ENCODE peak calls at places on chromosome 14, in eight cellular contexts. One of them, this sample, is unnamed.

GRCh38 chr14:98890556-98891340 is 381.2 kb downstream of the BCL11B start:
- DNase-seq in astrocyte of the spinal cord: no peak
- DNase-seq in tibial artery: peak
- DNase-seq in testis: peak
- DNase-seq in lower leg skin: no peak
- DNase-seq in neural progenitor cell: peak
- DNase-seq in NB4: no peak
- DNase-seq in PC-3: no peak
- DNase-seq in this sample: no peak

GRCh38 chr14:35534884-35535793 is 1.2 kb downstream of the INSM2 start:
- DNase-seq in astrocyte of the spinal cord: peak
- DNase-seq in tibial artery: peak
- DNase-seq in testis: peak
- DNase-seq in lower leg skin: peak
- DNase-seq in neural progenitor cell: peak
- DNase-seq in NB4: peak
- DNase-seq in PC-3: peak
- DNase-seq in this sample: peak

GRCh38 chr14:29348504-29348903 is 579.1 kb downstream of the PRKD1 start:
- DNase-seq in astrocyte of the spinal cord: no peak
- DNase-seq in tibial artery: no peak
- DNase-seq in testis: no peak
- DNase-seq in lower leg skin: no peak
- DNase-seq in neural progenitor cell: no peak
- DNase-seq in NB4: no peak
- DNase-seq in PC-3: peak
- DNase-seq in this sample: no peak

GRCh38 chr14:55019968-55020554 is 6.8 kb downstream of the WDHD1 start:
- DNase-seq in astrocyte of the spinal cord: no peak
- DNase-seq in tibial artery: no peak
- DNase-seq in testis: no peak
- DNase-seq in lower leg skin: no peak
- DNase-seq in neural progenitor cell: no peak
- DNase-seq in NB4: no peak
- DNase-seq in PC-3: no peak
- DNase-seq in this sample: no peak

GRCh38 chr14:85587152-85587697 is 57.3 kb downstream of the FLRT2 start:
- DNase-seq in astrocyte of the spinal cord: peak
- DNase-seq in tibial artery: no peak
- DNase-seq in testis: no peak
- DNase-seq in lower leg skin: no peak
- DNase-seq in neural progenitor cell: no peak
- DNase-seq in NB4: peak
- DNase-seq in PC-3: peak
- DNase-seq in this sample: no peak

GRCh38 chr14:59271734-59272133 is 83.3 kb downstream of the DAAM1 start:
- DNase-seq in astrocyte of the spinal cord: no peak
- DNase-seq in tibial artery: no peak
- DNase-seq in testis: no peak
- DNase-seq in lower leg skin: no peak
- DNase-seq in neural progenitor cell: no peak
- DNase-seq in NB4: no peak
- DNase-seq in PC-3: peak
- DNase-seq in this sample: no peak

GRCh38 chr14:92484132-92484823 is 29.3 kb upstream of the RIN3 start:
- DNase-seq in astrocyte of the spinal cord: no peak
- DNase-seq in tibial artery: no peak
- DNase-seq in testis: no peak
- DNase-seq in lower leg skin: no peak
- DNase-seq in neural progenitor cell: no peak
- DNase-seq in NB4: no peak
- DNase-seq in PC-3: no peak
- DNase-seq in this sample: no peak

GRCh38 chr14:60758875-60759274 is 24.3 kb downstream of the MNAT1 start:
- DNase-seq in astrocyte of the spinal cord: no peak
- DNase-seq in tibial artery: no peak
- DNase-seq in testis: no peak
- DNase-seq in lower leg skin: no peak
- DNase-seq in neural progenitor cell: no peak
- DNase-seq in NB4: peak
- DNase-seq in PC-3: no peak
- DNase-seq in this sample: no peak

GRCh38 chr14:99990268-99991170 is 74.7 kb upstream of the EVL start:
- DNase-seq in astrocyte of the spinal cord: no peak
- DNase-seq in tibial artery: no peak
- DNase-seq in testis: no peak
- DNase-seq in lower leg skin: no peak
- DNase-seq in neural progenitor cell: no peak
- DNase-seq in NB4: no peak
- DNase-seq in PC-3: no peak
- DNase-seq in this sample: no peak

GRCh38 chr14:83208346-83208745 is 1674.7 kb upstream of the SEL1L start:
- DNase-seq in astrocyte of the spinal cord: no peak
- DNase-seq in tibial artery: no peak
- DNase-seq in testis: no peak
- DNase-seq in lower leg skin: no peak
- DNase-seq in neural progenitor cell: no peak
- DNase-seq in NB4: no peak
- DNase-seq in PC-3: no peak
- DNase-seq in this sample: no peak

GRCh38 chr14:99534863-99535262 is 53.7 kb downstream of the CCNK start:
- DNase-seq in astrocyte of the spinal cord: peak
- DNase-seq in tibial artery: no peak
- DNase-seq in testis: no peak
- DNase-seq in lower leg skin: no peak
- DNase-seq in neural progenitor cell: peak
- DNase-seq in NB4: no peak
- DNase-seq in PC-3: no peak
- DNase-seq in this sample: no peak

DNA sequence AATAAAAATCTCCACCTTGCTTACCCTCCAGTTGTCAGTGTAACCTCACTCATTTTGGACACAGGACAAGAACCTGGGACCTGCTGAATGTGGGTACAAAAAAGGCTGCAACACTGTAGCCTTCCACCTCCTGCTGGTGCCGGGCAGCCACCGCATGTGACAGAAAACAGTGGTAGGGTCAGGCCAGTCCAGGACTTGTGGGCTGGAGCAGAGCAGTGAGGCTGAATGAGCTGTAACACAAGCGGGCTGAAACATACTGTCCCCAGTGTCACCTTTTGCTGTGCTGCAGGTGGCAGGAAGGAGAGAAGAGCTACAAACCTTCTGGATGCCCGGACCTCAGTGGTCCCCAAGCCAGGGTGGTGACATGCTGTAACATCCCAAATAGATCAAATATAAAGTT is 465.4 kb upstream of the FOXG1 start:
- DNase-seq in astrocyte of the spinal cord: no peak
- DNase-seq in tibial artery: no peak
- DNase-seq in testis: no peak
- DNase-seq in lower leg skin: no peak
- DNase-seq in neural progenitor cell: no peak
- DNase-seq in NB4: no peak
- DNase-seq in PC-3: no peak
- DNase-seq in this sample: no peak
- TF ChIP-seq CTCF in astrocyte of the spinal cord: no peak
- TF ChIP-seq CTCF in tibial artery: no peak
- TF ChIP-seq CTCF in testis: no peak
- TF ChIP-seq CTCF in lower leg skin: no peak
- TF ChIP-seq CTCF in neural progenitor cell: no peak
- TF ChIP-seq CTCF in NB4: no peak
- TF ChIP-seq CTCF in PC-3: no peak
- TF ChIP-seq CTCF in this sample: no peak

GRCh38 chr14:93788557-93789365 is 476 bp upstream of the PRIMA1 start:
- DNase-seq in astrocyte of the spinal cord: no peak
- DNase-seq in tibial artery: peak
- DNase-seq in testis: peak
- DNase-seq in lower leg skin: no peak
- DNase-seq in neural progenitor cell: peak
- DNase-seq in NB4: no peak
- DNase-seq in PC-3: peak
- DNase-seq in this sample: no peak
- TF ChIP-seq CTCF in astrocyte of the spinal cord: no peak
- TF ChIP-seq CTCF in tibial artery: peak
- TF ChIP-seq CTCF in testis: peak
- TF ChIP-seq CTCF in lower leg skin: no peak
- TF ChIP-seq CTCF in neural progenitor cell: peak
- TF ChIP-seq CTCF in NB4: no peak
- TF ChIP-seq CTCF in PC-3: peak
- TF ChIP-seq CTCF in this sample: no peak

DNA sequence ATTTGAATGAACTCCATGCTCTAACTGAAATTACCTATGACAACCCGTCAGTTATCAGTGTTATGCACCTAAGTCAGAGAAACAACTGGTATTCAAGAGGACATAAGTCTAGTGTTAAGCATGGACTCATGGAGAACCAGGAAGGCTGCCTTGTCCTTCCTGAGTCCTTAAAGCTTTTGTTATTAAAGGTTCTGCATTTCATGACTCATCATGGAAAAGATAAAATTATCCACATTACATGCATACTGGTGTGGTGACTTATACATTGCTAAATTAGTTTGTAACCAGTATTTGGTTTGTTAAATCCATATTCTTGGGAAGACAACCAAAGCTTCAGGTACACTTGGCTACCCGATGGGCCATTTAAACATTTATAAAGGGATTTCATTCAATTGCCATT is 6.5 kb upstream of the OR4E1 start:
- DNase-seq in astrocyte of the spinal cord: peak
- DNase-seq in tibial artery: no peak
- DNase-seq in testis: no peak
- DNase-seq in lower leg skin: no peak
- DNase-seq in neural progenitor cell: no peak
- DNase-seq in NB4: no peak
- DNase-seq in PC-3: peak
- DNase-seq in this sample: no peak
- TF ChIP-seq CTCF in astrocyte of the spinal cord: no peak
- TF ChIP-seq CTCF in tibial artery: no peak
- TF ChIP-seq CTCF in testis: no peak
- TF ChIP-seq CTCF in lower leg skin: no peak
- TF ChIP-seq CTCF in neural progenitor cell: no peak
- TF ChIP-seq CTCF in NB4: no peak
- TF ChIP-seq CTCF in PC-3: no peak
- TF ChIP-seq CTCF in this sample: no peak

DNA sequence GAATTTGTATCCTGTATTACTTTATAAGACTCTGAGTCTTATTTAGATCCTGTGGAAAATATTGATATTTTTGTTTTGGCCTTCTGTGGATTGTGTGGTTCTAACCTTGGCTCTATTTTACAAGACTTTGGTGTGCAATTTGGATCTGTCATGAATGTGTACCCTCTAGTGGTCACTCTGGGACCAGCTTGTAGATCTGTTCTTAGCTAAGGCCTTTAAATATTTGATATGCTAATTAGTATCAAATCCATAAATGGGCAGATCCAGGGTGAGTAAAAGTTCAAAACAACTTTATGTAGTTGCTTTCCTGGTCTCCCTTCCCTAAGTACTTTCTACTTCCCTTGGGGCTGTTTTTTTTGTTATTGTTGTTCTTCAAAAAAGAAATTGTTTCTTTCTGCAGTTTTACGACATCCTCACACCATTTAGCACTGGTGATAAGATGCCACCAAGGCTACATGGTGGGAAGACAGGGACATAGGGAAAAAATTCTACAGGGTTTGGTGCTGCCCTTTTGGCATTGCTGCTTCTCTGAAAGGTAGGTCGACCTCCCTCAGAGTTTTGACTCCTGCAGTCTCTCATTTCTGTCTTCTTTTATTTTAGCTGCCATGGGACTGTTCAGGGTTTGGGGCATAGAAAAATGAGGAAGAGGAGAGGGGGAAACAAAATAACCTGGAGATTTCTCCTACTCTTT is 238.5 kb downstream of the GPHN start:
- DNase-seq in astrocyte of the spinal cord: peak
- DNase-seq in tibial artery: no peak
- DNase-seq in testis: peak
- DNase-seq in lower leg skin: no peak
- DNase-seq in neural progenitor cell: peak
- DNase-seq in NB4: peak
- DNase-seq in PC-3: peak
- DNase-seq in this sample: no peak
- TF ChIP-seq CTCF in astrocyte of the spinal cord: peak
- TF ChIP-seq CTCF in tibial artery: peak
- TF ChIP-seq CTCF in testis: peak
- TF ChIP-seq CTCF in lower leg skin: no peak
- TF ChIP-seq CTCF in neural progenitor cell: peak
- TF ChIP-seq CTCF in NB4: peak
- TF ChIP-seq CTCF in PC-3: peak
- TF ChIP-seq CTCF in this sample: no peak

DNA sequence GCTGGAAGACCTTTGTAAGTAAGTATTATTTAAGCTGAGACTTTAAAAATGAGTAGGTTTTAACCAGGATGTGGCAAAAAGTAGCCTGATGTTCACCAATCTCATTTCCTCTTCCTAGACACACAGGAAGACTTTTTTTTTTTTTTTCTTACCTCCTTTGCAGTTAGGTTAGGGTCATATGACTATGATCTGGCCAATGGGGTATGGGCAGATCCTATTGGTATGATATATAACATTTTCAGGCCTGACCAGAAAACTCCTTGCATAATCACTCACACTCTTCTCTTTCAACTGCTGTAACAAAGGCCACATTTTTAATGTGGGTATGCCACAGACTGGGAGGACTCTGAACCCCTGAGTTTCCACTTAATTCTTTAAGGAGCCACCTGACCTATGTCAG is 2.7 kb upstream of the RPS6KA5 start:
- DNase-seq in astrocyte of the spinal cord: no peak
- DNase-seq in tibial artery: no peak
- DNase-seq in testis: no peak
- DNase-seq in lower leg skin: no peak
- DNase-seq in neural progenitor cell: no peak
- DNase-seq in NB4: peak
- DNase-seq in PC-3: peak
- DNase-seq in this sample: no peak
- TF ChIP-seq CTCF in astrocyte of the spinal cord: no peak
- TF ChIP-seq CTCF in tibial artery: no peak
- TF ChIP-seq CTCF in testis: no peak
- TF ChIP-seq CTCF in lower leg skin: no peak
- TF ChIP-seq CTCF in neural progenitor cell: no peak
- TF ChIP-seq CTCF in NB4: no peak
- TF ChIP-seq CTCF in PC-3: no peak
- TF ChIP-seq CTCF in this sample: no peak